ENCODE peak calls at places on chromosomes 2 and 18, in four cellular contexts. D, T, M and J are unnamed samples.

GRCh38 chr2:71691747-71692455 is 238.5 kb downstream of the DYSF start:
- DNase-seq in D (no peak), T (no peak), M (no peak), J (no peak)

GRCh38 chr18:13386891-13387801 is 168.6 kb downstream of the LDLRAD4 start:
- DNase-seq in D (no peak), T (no peak), M (no peak), J (no peak)

GRCh38 chr2:152434395-152435182 is 99.6 kb downstream of the FMNL2 start:
- DNase-seq in D (no peak), T (no peak), M (no peak), J (no peak)

GRCh38 chr2:19507137-19507536 is 148.7 kb upstream of the OSR1 start:
- DNase-seq in D (no peak), T (no peak), M (no peak), J (no peak)

GRCh38 chr2:67600946-67601345 is 203.8 kb downstream of the ETAA1 start:
- DNase-seq in D (peak; percentile 60), T (peak; percentile 17), M (no peak), J (peak; percentile 64)

GRCh38 chr2:20350105-20350712 is 435 bp downstream of the PUM2 start:
- DNase-seq in D (peak; percentile 19), T (no peak), M (no peak), J (no peak)

GRCh38 chr2:50720695-50721314 is 311.1 kb downstream of the NRXN1 start:
- DNase-seq in D (no peak), T (no peak), M (no peak), J (no peak)

GRCh38 chr2:102155703-102156515 is 13.4 kb downstream of the IL1R1 start:
- DNase-seq in D (no peak), T (no peak), M (no peak), J (peak; percentile 82)

GRCh38 chr2:79040967-79041582 is 15.6 kb downstream of the REG3G start:
- DNase-seq in D (no peak), T (no peak), M (no peak), J (peak; percentile 0)

DNA sequence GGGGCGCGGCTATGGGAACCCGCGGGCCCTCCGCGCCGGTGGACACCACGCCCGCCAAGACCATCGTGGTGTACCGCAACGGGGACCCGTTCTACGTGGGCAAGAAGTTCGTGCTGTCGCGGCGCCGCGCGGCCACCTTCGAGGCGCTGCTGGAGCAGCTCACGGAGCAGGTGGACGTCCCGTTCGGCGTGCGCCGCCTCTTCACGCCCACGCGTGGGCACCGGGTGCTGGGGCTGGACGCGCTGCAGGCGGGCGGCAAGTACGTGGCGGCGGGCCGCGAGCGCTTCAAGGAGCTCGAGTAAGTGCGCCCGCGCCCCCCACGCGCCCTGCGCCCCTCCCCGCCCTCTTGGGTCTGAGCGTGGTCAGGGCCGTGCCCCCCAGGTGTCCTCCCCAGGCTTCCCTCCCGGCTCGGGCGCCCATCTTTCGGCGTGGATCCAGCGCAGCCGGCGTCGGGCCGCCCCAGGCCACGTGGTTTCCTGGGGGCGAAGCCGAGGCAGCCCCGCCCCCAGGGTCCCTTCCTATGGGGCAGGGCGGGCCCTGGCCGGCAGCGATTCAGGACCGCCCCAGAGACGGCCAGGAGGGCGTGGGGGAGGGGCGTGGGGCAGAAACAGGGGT is 473 bp downstream of the DCDC2C start:
- DNase-seq in D (no peak), T (no peak), M (no peak), J (no peak)
- H3K4me3 ChIP-seq in D (no peak overlapping the region), T (no peak overlapping the region), M (no peak overlapping the region), J (no peak overlapping the region)

DNA sequence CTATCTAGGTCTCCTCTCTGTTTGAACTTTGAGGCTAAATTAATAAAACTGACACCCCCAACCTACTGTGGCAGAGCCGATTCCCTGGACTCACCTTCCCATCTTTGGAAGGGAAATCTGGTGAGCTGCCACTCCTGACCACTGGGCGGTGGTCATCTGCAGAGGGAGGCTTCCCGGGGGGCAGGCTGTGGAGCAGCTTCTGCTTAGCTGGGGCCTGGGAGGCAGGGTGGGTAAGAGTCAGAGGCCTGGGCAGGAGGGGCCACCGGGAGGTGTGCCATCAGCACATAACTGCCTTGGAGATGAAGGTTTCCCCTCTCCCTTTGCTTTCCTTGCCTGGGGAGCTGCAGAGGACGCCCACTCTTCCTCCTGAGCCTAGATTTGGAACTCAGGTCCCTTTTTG is 2.3 kb upstream of the NPPC start:
- DNase-seq in D (no peak), T (no peak), M (no peak), J (no peak)
- TF ChIP-seq CTCF in D (no peak), T (peak; percentile 11), M (no peak), J (peak; percentile 5)

GRCh38 chr2:62050456-62051045 is 145.1 kb downstream of the COMMD1 start:
- DNase-seq in D (peak; percentile 35), T (no peak), M (no peak), J (no peak)

GRCh38 chr2:62054029-62054791 is 141.7 kb upstream of the B3GNT2 start:
- DNase-seq in D (no peak), T (no peak), M (no peak), J (no peak)

GRCh38 chr2:62055724-62056336 is 140.1 kb upstream of the B3GNT2 start:
- DNase-seq in D (no peak), T (no peak), M (no peak), J (peak; percentile 5)

GRCh38 chr2:62056341-62056740 is 139.6 kb upstream of the B3GNT2 start:
- DNase-seq in D (no peak), T (no peak), M (no peak), J (no peak)

GRCh38 chr2:62054916-62055315 is 141.0 kb upstream of the B3GNT2 start:
- DNase-seq in D (no peak), T (no peak), M (no peak), J (no peak)
- H3K4me3 ChIP-seq in D (no peak overlapping the region), T (no peak overlapping the region), M (no peak overlapping the region), J (no peak overlapping the region)

DNA sequence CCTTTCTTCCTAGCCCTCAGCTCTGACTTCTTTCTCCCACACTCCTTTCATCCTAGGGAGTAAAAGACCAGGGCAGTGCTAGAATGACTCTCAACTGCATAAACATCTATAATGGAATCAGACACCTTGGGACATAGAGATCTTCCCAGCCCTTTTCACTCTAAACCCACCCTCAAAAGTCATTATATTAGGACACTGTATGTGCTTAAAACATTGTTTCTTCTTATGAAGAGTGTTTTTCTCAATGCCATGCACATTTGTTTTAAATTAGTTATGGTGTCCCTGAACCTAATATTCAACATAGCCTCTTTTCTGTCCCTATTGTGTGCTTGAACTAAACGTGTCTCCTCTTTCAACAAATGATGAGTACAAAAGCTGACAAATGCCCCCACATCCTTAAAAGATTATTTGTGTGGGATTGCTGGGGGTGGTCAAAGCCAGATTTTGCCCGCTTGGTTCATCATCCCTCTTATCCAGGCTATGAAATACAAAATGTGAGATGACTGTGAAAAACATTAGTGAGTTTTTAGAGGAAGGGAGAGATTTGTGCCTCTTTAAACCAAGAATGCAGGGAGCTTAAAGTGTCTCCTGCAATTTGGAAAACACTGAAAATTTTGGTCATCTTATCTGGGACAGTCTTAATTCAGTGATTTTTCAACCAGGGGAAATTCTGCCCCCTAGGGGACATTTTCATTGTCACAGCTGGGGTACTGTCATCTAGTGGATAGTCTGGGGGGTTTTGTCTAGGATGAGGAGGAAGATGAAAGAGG is 29.0 kb downstream of the SERPINB5 start:
- DNase-seq in D (no peak), T (no peak), M (no peak), J (peak; percentile 41)
- TF ChIP-seq CTCF in D (peak; percentile 62), T (peak; percentile 76), M (peak; percentile 61), J (peak; percentile 69)

GRCh38 chr2:70141754-70142589 is 48.8 kb downstream of the C2orf42 start:
- DNase-seq in D (peak; percentile 62), T (no peak), M (no peak), J (peak; percentile 42)

GRCh38 chr2:70144443-70145167 is 46.2 kb downstream of the C2orf42 start:
- DNase-seq in D (no peak), T (no peak), M (no peak), J (no peak)

GRCh38 chr2:70140978-70141753 is 49.7 kb downstream of the C2orf42 start:
- DNase-seq in D (peak; percentile 35), T (no peak), M (no peak), J (peak; percentile 69)

GRCh38 chr2:70143314-70144150 is 47.3 kb downstream of the C2orf42 start:
- DNase-seq in D (peak; percentile 37), T (no peak), M (no peak), J (peak; percentile 45)

GRCh38 chr2:70142590-70143313 is 48.1 kb downstream of the C2orf42 start:
- DNase-seq in D (peak; percentile 100), T (peak; percentile 95), M (peak; percentile 97), J (peak; percentile 99)
- H3K4me3 ChIP-seq in D (peak overlapping the region; percentile 37), T (peak overlapping the region; percentile 47), M (peak overlapping the region; percentile 59), J (peak overlapping the region; percentile 44)

GRCh38 chr2:242030226-242030575 is 160.7 kb downstream of the RTP5 start:
- DNase-seq in D (no peak), T (no peak), M (no peak), J (no peak)
- TF ChIP-seq CTCF in D (no peak), T (no peak), M (no peak), J (no peak)

GRCh38 chr2:86821306-86821705 is 30.6 kb upstream of the CD8A start:
- DNase-seq in D (no peak), T (no peak), M (no peak), J (no peak)

GRCh38 chr2:86825728-86826386 is 35.1 kb upstream of the CD8A start:
- DNase-seq in D (no peak), T (no peak), M (no peak), J (no peak)

GRCh38 chr2:86821842-86822241 is 31.1 kb upstream of the CD8A start:
- DNase-seq in D (no peak), T (no peak), M (no peak), J (no peak)

GRCh38 chr2:86822668-86823067 is 32.0 kb upstream of the CD8A start:
- DNase-seq in D (no peak), T (no peak), M (no peak), J (no peak)

GRCh38 chr2:86825020-86825727 is 34.5 kb upstream of the CD8A start:
- DNase-seq in D (no peak), T (no peak), M (no peak), J (no peak)
- H3K4me3 ChIP-seq in D (no peak overlapping the region), T (no peak overlapping the region), M (no peak overlapping the region), J (no peak overlapping the region)

GRCh38 chr2:193966590-193966989 is 1690.4 kb upstream of the SLC39A10 start:
- DNase-seq in D (peak; percentile 89), T (peak; percentile 51), M (no peak), J (peak; percentile 82)

GRCh38 chr2:193965263-193965662 is 1691.8 kb upstream of the SLC39A10 start:
- DNase-seq in D (no peak), T (no peak), M (no peak), J (no peak)

GRCh38 chr2:193963472-193964119 is 1693.4 kb upstream of the SLC39A10 start:
- DNase-seq in D (peak; percentile 71), T (no peak), M (no peak), J (peak; percentile 61)
- TF ChIP-seq CTCF in D (peak; percentile 68), T (peak; percentile 60), M (peak; percentile 42), J (peak; percentile 76)

GRCh38 chr2:156445311-156446218 is 9.4 kb downstream of the GPD2 start:
- DNase-seq in D (peak; percentile 82), T (no peak), M (no peak), J (peak; percentile 92)
- H3K4me3 ChIP-seq in D (no peak overlapping the region), T (no peak overlapping the region), M (no peak overlapping the region), J (no peak overlapping the region)

GRCh38 chr18:46518438-46518837 is 138.6 kb downstream of the LOXHD1 start:
- DNase-seq in D (no peak), T (no peak), M (no peak), J (no peak)
- TF ChIP-seq CTCF in D (no peak), T (no peak), M (no peak), J (no peak)